ENCODE peak calls at places on chromosomes 13 and 19, in nine cellular contexts. D is GM23338, Y is neural progenitor cell, H is GM23248, T is HCT116, F is MM.1S, L is hepatocyte, B is OCI-LY7, K is SK-N-SH. W is an unnamed sample.

GRCh38 chr19:3692141-3693029 is 7.9 kb downstream of the PIP5K1C start:
- DNase-seq in K (peak), B (peak), L (no peak), T (no peak), D (no peak), F (peak), H (no peak), Y (no peak), W (peak)

GRCh38 chr19:4077800-4078683 is 11.3 kb upstream of the ZBTB7A start:
- DNase-seq in Y (no peak), T (no peak), L (peak), H (peak), F (peak), K (no peak), D (peak), B (peak), W (peak)

GRCh38 chr13:43611631-43612416 is 174.9 kb downstream of the ENOX1 start:
- DNase-seq in K (no peak), F (no peak), T (no peak), Y (no peak), D (no peak), H (no peak), L (no peak), B (no peak), W (no peak)

GRCh38 chr19:8608858-8609209 is 1.7 kb downstream of the ADAMTS10 start:
- DNase-seq in K (no peak), L (no peak), D (no peak), Y (no peak), F (no peak), H (no peak), B (no peak), T (no peak), W (no peak)

GRCh38 chr13:91314888-91315287 is 32.6 kb upstream of the MIR17HG start:
- DNase-seq in D (no peak), H (no peak), B (no peak), Y (no peak), F (no peak), T (no peak), L (no peak), K (no peak), W (no peak)

GRCh38 chr19:5814123-5814839 is 9.4 kb downstream of the NRTN start:
- DNase-seq in T (no peak), H (no peak), B (no peak), F (no peak), K (no peak), D (no peak), L (no peak), Y (no peak), W (no peak)

GRCh38 chr13:65188691-65189090 is 2041.4 kb downstream of the PCDH9 start:
- DNase-seq in H (no peak), B (no peak), D (peak), K (no peak), Y (peak), F (no peak), L (no peak), T (no peak), W (no peak)

GRCh38 chr13:33150146-33150545 is 133.9 kb downstream of the KL start:
- DNase-seq in T (no peak), L (no peak), F (no peak), K (no peak), Y (no peak), D (no peak), B (no peak), H (peak), W (peak)

GRCh38 chr13:97136418-97136817 is 85.7 kb upstream of the MBNL2 start:
- DNase-seq in K (no peak), Y (no peak), B (no peak), H (no peak), F (no peak), T (no peak), L (no peak), D (no peak), W (no peak)

GRCh38 chr19:2461751-2462634 is 5.2 kb upstream of the LMNB2 start:
- DNase-seq in F (peak), T (peak), H (peak), Y (peak), L (peak), D (peak), B (peak), K (peak), W (peak)

GRCh38 chr19:10603084-10603872 is 16.2 kb upstream of the AP1M2 start:
- DNase-seq in B (peak), H (no peak), D (peak), T (no peak), F (no peak), Y (peak), L (peak), K (peak), W (no peak)

GRCh38 chr13:79966502-79966901 is 374.4 kb downstream of the SPRY2 start:
- DNase-seq in B (no peak), F (no peak), Y (no peak), T (no peak), D (peak), K (no peak), L (no peak), H (peak), W (peak)

GRCh38 chr19:17873661-17874422 is 2.1 kb downstream of the SLC5A5 start:
- DNase-seq in K (peak), L (peak), B (peak), T (peak), F (peak), Y (peak), H (peak), D (peak), W (peak)

GRCh38 chr19:19214892-19215291 is 3.1 kb downstream of the NCAN start:
- DNase-seq in L (peak), F (peak), B (peak), K (no peak), D (peak), H (peak), T (no peak), Y (peak), W (peak)

GRCh38 chr13:20711301-20712044 is 8.0 kb downstream of the IL17D start:
- DNase-seq in H (peak), L (no peak), K (no peak), B (no peak), F (no peak), T (no peak), Y (peak), D (peak), W (no peak)

GRCh38 chr13:110491869-110492268 is 69.7 kb downstream of the RAB20 start:
- DNase-seq in B (no peak), H (no peak), Y (no peak), K (no peak), L (no peak), T (no peak), D (no peak), F (no peak), W (no peak)

GRCh38 chr13:57632276-57633140 is 964 bp downstream of the PCDH17 start:
- DNase-seq in H (no peak), B (no peak), K (peak), L (peak), F (no peak), T (no peak), D (peak), Y (peak), W (no peak)

GRCh38 chr19:15640294-15640903 is at the start of gene CYP4F3:
- DNase-seq in H (peak), K (peak), F (no peak), L (no peak), D (no peak), Y (no peak), T (peak), B (no peak), W (peak)

DNA sequence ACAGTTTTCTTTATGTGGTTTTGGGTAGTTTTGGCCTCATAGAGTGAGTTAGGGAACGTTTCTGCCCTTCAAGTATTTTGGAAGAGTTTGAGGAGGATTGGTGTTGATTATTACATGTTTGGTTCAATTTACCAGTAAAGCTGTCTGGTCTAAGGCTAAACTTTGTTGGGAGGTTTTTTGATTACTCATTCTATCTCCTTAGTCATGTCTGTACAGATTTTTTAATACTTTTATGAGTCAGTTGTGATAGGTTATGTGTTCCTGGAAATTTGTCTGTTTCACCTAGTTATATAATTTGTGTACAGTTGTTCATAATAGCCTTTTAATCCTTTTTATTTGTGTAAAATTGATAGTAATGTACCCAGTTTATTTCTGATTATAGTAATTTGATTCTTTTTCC is 20.4 kb downstream of the RNF17 start:
- DNase-seq in Y (no peak), T (no peak), K (no peak), L (no peak), B (no peak), D (no peak), H (peak), F (no peak), W (peak)
- TF ChIP-seq EZH2phosphoT487 in Y (no peak), T (no peak), K (no peak), L (no peak), B (no peak), D (no peak), H (no peak), F (no peak), W (no peak)

GRCh38 chr13:26719356-26719945 is 41.1 kb downstream of the GPR12 start:
- DNase-seq in K (no peak), F (no peak), H (peak), D (peak), Y (no peak), T (no peak), B (peak), L (no peak), W (peak)
- TF ChIP-seq EZH2phosphoT487 in K (no peak), F (no peak), H (no peak), D (no peak), Y (no peak), T (no peak), B (no peak), L (no peak), W (no peak)

GRCh38 chr19:33756177-33756576 is 40.5 kb upstream of the KCTD15 start:
- DNase-seq in H (no peak), Y (no peak), D (no peak), K (no peak), L (no peak), F (no peak), T (no peak), B (no peak), W (no peak)

GRCh38 chr19:33755314-33756020 is 41.2 kb upstream of the KCTD15 start:
- DNase-seq in H (no peak), B (no peak), T (no peak), D (no peak), Y (peak), L (no peak), F (no peak), K (no peak), W (no peak)

GRCh38 chr19:33754361-33754760 is 42.3 kb upstream of the KCTD15 start:
- DNase-seq in L (no peak), F (no peak), Y (no peak), H (no peak), K (no peak), B (no peak), T (no peak), D (no peak), W (no peak)

GRCh38 chr19:33759356-33759755 is 37.3 kb upstream of the KCTD15 start:
- DNase-seq in D (no peak), H (no peak), L (no peak), Y (no peak), B (no peak), F (no peak), T (no peak), K (no peak), W (no peak)

GRCh38 chr19:33758541-33759013 is 38.1 kb upstream of the KCTD15 start:
- DNase-seq in K (no peak), L (no peak), B (no peak), Y (no peak), T (no peak), H (no peak), F (peak), D (no peak), W (no peak)
- TF ChIP-seq EZH2phosphoT487 in K (no peak), L (no peak), B (no peak), Y (no peak), T (no peak), H (no peak), F (no peak), D (no peak), W (no peak)

DNA sequence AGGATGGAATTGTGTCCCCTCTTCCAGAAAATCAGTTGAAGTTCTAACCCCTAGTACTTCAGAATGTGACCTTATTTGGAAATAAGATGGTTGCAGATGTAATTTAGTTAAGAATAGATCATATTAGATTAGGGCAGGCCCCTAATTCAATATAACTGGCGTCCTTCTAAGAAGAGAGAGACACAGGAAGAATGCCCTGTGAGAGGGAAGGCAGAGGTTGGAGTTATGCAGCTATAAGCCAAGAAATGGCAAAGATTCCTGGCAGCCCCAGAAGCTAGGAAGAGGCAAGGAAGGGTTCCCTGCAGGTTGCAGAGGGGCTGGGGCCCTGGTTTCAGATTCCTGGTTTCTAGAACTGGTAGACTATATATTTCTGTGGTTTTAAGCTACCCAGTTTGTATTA is 30.0 kb downstream of the HS6ST3 start:
- DNase-seq in F (no peak), L (no peak), H (no peak), T (no peak), Y (no peak), K (no peak), B (no peak), D (peak), W (no peak)
- TF ChIP-seq EZH2phosphoT487 in F (no peak), L (no peak), H (no peak), T (no peak), Y (no peak), K (no peak), B (no peak), D (no peak), W (no peak)

DNA sequence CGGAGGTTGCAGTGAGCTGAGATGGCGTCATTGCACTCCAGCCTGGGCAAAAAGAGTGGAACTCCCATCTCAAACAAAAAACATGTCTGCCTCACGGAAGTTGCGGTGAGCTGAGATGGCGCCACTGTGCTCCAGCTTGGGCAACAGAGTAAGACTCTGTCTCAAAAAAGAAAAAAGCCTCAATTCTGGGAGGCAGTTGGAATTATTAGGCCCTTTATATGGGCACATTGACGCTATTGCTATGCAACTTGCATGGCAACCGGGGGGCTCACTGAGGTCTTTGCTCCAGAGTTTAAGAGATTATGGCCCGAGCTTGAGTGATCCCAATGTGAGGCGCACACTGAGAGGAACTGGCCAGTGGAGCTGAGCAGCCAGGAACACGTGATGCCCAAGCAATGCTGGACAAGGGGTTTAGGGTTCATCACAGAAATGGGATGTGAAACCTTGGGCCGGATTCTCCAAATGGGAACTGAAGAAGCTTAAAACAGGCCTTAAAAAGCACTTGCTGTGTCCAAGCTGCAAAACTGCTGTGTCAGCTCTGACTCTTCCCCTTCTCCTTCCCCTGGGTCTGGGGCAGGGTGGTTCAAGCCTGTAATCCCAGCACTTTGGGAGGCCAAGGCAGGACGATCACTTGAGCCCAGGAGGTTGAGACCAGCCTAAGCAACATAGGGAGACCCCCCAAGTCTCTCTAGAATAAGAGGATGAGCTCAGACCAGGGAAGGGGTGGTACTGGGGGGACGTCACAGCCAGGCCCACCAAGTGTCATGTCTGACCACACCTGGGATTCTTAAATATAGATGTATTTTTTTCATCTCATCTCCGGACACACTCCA is 2.5 kb downstream of the FTL start:
- DNase-seq in Y (no peak), B (no peak), H (peak), K (no peak), F (no peak), T (no peak), L (peak), D (no peak), W (no peak)
- TF ChIP-seq EZH2phosphoT487 in Y (no peak), B (no peak), H (no peak), K (no peak), F (no peak), T (no peak), L (no peak), D (no peak), W (no peak)

GRCh38 chr13:30832845-30833332 is 73.2 kb upstream of the MEDAG start:
- DNase-seq in H (peak), D (peak), K (peak), F (no peak), T (peak), Y (peak), L (peak), B (no peak), W (peak)
- TF ChIP-seq EZH2phosphoT487 in H (no peak), D (no peak), K (no peak), F (no peak), T (no peak), Y (no peak), L (no peak), B (no peak), W (no peak)

GRCh38 chr19:1140272-1140671 is 33.8 kb downstream of the SBNO2 start:
- DNase-seq in T (no peak), H (no peak), K (no peak), Y (no peak), F (no peak), L (no peak), B (no peak), D (no peak), W (no peak)

GRCh38 chr19:1139126-1139525 is 34.9 kb downstream of the SBNO2 start:
- DNase-seq in K (no peak), B (no peak), F (no peak), D (no peak), L (no peak), H (no peak), Y (no peak), T (no peak), W (no peak)

GRCh38 chr19:1141944-1142343 is 32.1 kb downstream of the SBNO2 start:
- DNase-seq in D (no peak), K (no peak), F (no peak), B (no peak), Y (no peak), T (no peak), H (no peak), L (no peak), W (no peak)

GRCh38 chr19:1138121-1138520 is 34.3 kb downstream of the GPX4 start:
- DNase-seq in K (no peak), T (no peak), Y (no peak), H (no peak), B (no peak), L (no peak), D (no peak), F (no peak), W (no peak)

GRCh38 chr19:1140673-1141072 is 33.4 kb downstream of the SBNO2 start:
- DNase-seq in H (no peak), L (no peak), Y (no peak), B (no peak), K (no peak), T (no peak), F (no peak), D (no peak), W (no peak)
- TF ChIP-seq EZH2phosphoT487 in H (no peak), L (no peak), Y (no peak), B (no peak), K (no peak), T (no peak), F (no peak), D (no peak), W (no peak)

DNA sequence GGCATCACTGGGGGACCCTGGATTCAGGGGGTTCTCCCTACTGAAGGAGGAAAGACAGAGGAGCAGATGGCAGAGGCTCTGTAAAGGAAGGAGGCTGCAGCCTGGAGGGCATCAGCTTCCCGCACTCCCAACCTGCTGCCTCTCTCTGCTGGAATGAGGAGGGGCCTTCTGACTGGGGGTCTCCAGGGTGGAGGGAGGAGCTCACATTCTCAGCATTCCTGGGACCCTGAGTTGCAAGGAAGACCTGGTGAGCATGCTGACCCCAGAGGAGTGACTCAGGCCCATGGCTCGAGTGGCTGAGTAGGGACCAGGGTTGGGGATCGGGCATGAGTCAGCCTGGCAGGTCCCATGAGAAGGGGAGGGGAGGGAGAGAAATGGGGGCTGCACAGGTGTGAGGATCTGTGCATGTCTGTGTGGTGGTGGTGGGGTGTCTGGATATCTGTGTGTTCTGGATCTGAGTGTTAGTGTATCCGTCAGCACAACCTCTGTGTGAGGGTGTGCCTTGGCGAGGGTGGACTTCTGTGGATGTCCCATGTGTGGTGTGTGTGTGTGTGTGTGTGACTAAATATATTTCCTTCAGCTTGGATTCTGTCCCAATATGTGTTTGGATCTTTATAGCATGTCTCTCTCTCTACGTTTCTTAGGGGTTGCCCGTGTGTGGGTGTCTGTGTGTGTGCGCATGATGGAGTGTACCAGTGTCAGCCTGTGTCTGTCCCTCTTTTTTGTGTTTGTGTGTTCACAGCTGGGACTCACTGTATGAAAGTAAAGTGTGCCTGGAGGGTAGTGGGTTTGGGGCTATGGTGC is 4.6 kb downstream of the AXL start:
- DNase-seq in H (peak), L (peak), B (no peak), T (peak), K (no peak), D (peak), Y (peak), F (no peak), W (peak)
- TF ChIP-seq EZH2phosphoT487 in H (no peak), L (no peak), B (no peak), T (no peak), K (no peak), D (no peak), Y (no peak), F (no peak), W (no peak)

W was measured in PC-3.